ENCODE peak calls at places on chromosomes 4 and X, in six cellular contexts. V, P, H, J, O and C are unnamed samples.

GRCh38 chrX:105302246-105302645 is 81.8 kb upstream of the TEX13A start:
- DNase-seq in J (no peak), V (no peak), H (no peak), P (no peak), O (no peak), C (no peak)

GRCh38 chr4:22003878-22004277 is 55.3 kb upstream of the KCNIP4 start:
- DNase-seq in V (no peak), O (no peak), H (no peak), J (no peak), P (no peak), C (no peak)

GRCh38 chr4:122921971-122922876 is at the start of gene NUDT6:
- DNase-seq in V (no peak), H (peak), O (peak), J (peak), P (peak), C (peak)

GRCh38 chr4:114384629-114385028 is 214.0 kb upstream of the UGT8 start:
- DNase-seq in O (peak), J (peak), H (no peak), V (no peak), P (no peak), C (no peak)

GRCh38 chr4:158805628-158806471 is 37.0 kb downstream of the FNIP2 start:
- DNase-seq in J (no peak), H (no peak), O (peak), P (no peak), V (no peak), C (no peak)

GRCh38 chrX:150899191-150899757 is 806 bp upstream of the CD99L2 start:
- DNase-seq in O (peak), H (peak), V (peak), J (no peak), P (peak), C (no peak)

GRCh38 chr4:157818946-157819692 is 353.7 kb downstream of the GASK1B start:
- DNase-seq in P (no peak), H (no peak), O (no peak), V (no peak), J (no peak), C (no peak)

GRCh38 chr4:167020410-167020809 is 213.9 kb downstream of the SPOCK3 start:
- DNase-seq in J (no peak), H (no peak), O (no peak), P (no peak), V (no peak), C (no peak)

GRCh38 chr4:150625033-150625432 is 43.1 kb downstream of the MAB21L2 start:
- DNase-seq in J (no peak), O (no peak), V (no peak), P (no peak), H (no peak), C (no peak)

GRCh38 chrX:57951666-57952319 is 41.5 kb upstream of the ZXDA start:
- DNase-seq in H (no peak), J (no peak), V (no peak), O (no peak), P (no peak), C (no peak)

GRCh38 chr4:37682701-37683401 is 3.3 kb downstream of the RELL1 start:
- DNase-seq in J (no peak), P (no peak), V (no peak), H (no peak), O (peak), C (no peak)